ENCODE peak calls at places on chromosomes 3 and 15, in eight cellular contexts. K, X, H, E, P, W, U and S are unnamed samples.

GRCh38 chr15:91924842-91925495 is 71.5 kb downstream of the SLCO3A1 start:
- ATAC-seq in W (no peak), P (peak; percentile 84), U (no peak), H (no peak), E (no peak), X (no peak), K (no peak), S (no peak)

GRCh38 chr3:182484682-182485081 is 308.6 kb upstream of the ATP11B start:
- ATAC-seq in U (no peak), E (no peak), X (no peak), W (no peak), H (no peak), K (no peak), P (no peak), S (no peak)

GRCh38 chr3:14787630-14788029 is 31.1 kb upstream of the FGD5 start:
- ATAC-seq in X (no peak), U (no peak), K (no peak), P (no peak), W (no peak), H (no peak), E (no peak), S (no peak)

GRCh38 chr3:55000546-55000945 is 72.7 kb upstream of the LRTM1 start:
- ATAC-seq in X (no peak), E (peak; percentile 41), U (no peak), W (no peak), K (peak; percentile 58), H (no peak), P (peak; percentile 43), S (no peak)

GRCh38 chr3:59334585-59334984 is 284.8 kb upstream of the CFAP20DC start:
- ATAC-seq in W (no peak), U (no peak), K (no peak), P (no peak), E (no peak), H (no peak), X (no peak), S (no peak)

GRCh38 chr3:186917660-186918312 is 12.5 kb upstream of the ST6GAL1 start:
- ATAC-seq in W (no peak), U (no peak), K (no peak), H (no peak), P (no peak), E (no peak), X (no peak), S (no peak)

GRCh38 chr15:72925661-72926060 is 126.6 kb upstream of the NEO1 start:
- ATAC-seq in X (no peak), H (no peak), U (no peak), P (no peak), E (no peak), W (no peak), K (no peak), S (no peak)

GRCh38 chr3:112633191-112633590 is 7.8 kb downstream of the CCDC80 start:
- ATAC-seq in H (no peak), P (no peak), W (no peak), U (no peak), X (no peak), E (no peak), K (no peak), S (no peak)

GRCh38 chr3:58009026-58009748 is 965 bp downstream of the FLNB start:
- ATAC-seq in W (no peak), K (peak; percentile 30), U (peak; percentile 40), P (peak; percentile 58), H (peak; percentile 47), E (peak; percentile 15), X (peak; percentile 11), S (peak; percentile 48)

GRCh38 chr3:8488436-8488835 is 13.2 kb upstream of the LMCD1 start:
- ATAC-seq in P (no peak), U (no peak), K (no peak), W (no peak), X (no peak), H (no peak), E (no peak), S (no peak)

GRCh38 chr3:182626484-182627467 is 166.5 kb upstream of the ATP11B start:
- ATAC-seq in P (peak; percentile 96), W (no peak), X (no peak), E (no peak), K (no peak), U (no peak), H (no peak), S (no peak)

GRCh38 chr3:188926741-188927650 is 244.8 kb upstream of the TPRG1 start:
- ATAC-seq in W (no peak), E (no peak), X (no peak), U (no peak), K (no peak), H (no peak), P (no peak), S (no peak)

GRCh38 chr3:13403213-13403817 is 16.8 kb downstream of the NUP210 start:
- ATAC-seq in U (no peak), K (no peak), H (peak; percentile 50), W (no peak), X (no peak), E (no peak), P (no peak), S (no peak)

GRCh38 chr3:194514626-194515025 is 27.8 kb upstream of the ATP13A3 start:
- ATAC-seq in P (no peak), K (no peak), U (no peak), X (peak; percentile 29), H (no peak), W (no peak), E (no peak), S (no peak)

GRCh38 chr15:67373266-67373665 is 118.7 kb downstream of the IQCH start:
- ATAC-seq in U (no peak), P (no peak), H (no peak), E (no peak), K (no peak), X (no peak), W (no peak), S (no peak)

GRCh38 chr3:46378426-46378942 is 7.7 kb downstream of the CCR5 start:
- ATAC-seq in E (peak; percentile 55), P (peak; percentile 72), U (peak; percentile 54), X (peak; percentile 33), H (no peak), W (no peak), K (peak; percentile 58), S (peak; percentile 63)

GRCh38 chr3:32481791-32482631 is 20.6 kb downstream of the CMTM6 start:
- ATAC-seq in E (no peak), U (no peak), H (peak; percentile 65), K (no peak), W (no peak), P (no peak), X (no peak), S (no peak)

GRCh38 chr15:100115711-100116090 is 226.1 kb downstream of the ADAMTS17 start:
- ATAC-seq in P (no peak), H (no peak), E (no peak), U (no peak), K (no peak), W (no peak), X (no peak), S (no peak)

GRCh38 chr15:85718271-85718971 is 76.3 kb downstream of the KLHL25 start:
- ATAC-seq in K (no peak), E (no peak), P (no peak), H (no peak), X (no peak), U (no peak), W (no peak), S (peak; percentile 77)

GRCh38 chr3:9037113-9037715 is 73.9 kb upstream of the RAD18 start:
- ATAC-seq in E (peak; percentile 88), U (no peak), K (peak; percentile 83), H (no peak), W (no peak), P (peak; percentile 16), X (no peak), S (no peak)

GRCh38 chr15:69660114-69660513 is 207.5 kb downstream of the RPLP1 start:
- ATAC-seq in X (no peak), E (no peak), P (no peak), K (no peak), H (no peak), W (no peak), U (no peak), S (no peak)